ENCODE peak calls at places on chromosome 14, in four cellular contexts. One of them, this sample, is unnamed. For H4K20me1, the result is how much of the 10 kb centered on the place peaks cover.

GRCh38 chr14:37590096-37590809 is 4.8 kb downstream of the FOXA1 start:
- DNase-seq in HepG2: no peak
- DNase-seq in endothelial cell of umbilical vein: no peak
- DNase-seq in OCI-LY7: no peak
- DNase-seq in this sample: no peak

GRCh38 chr14:74737753-74738325 is 24.9 kb downstream of the FCF1 start:
- DNase-seq in endothelial cell of umbilical vein: no peak
- DNase-seq in OCI-LY7: no peak
- DNase-seq in HepG2: no peak
- DNase-seq in this sample: no peak

GRCh38 chr14:69002069-69002468 is 23.0 kb upstream of the ACTN1 start:
- DNase-seq in endothelial cell of umbilical vein: no peak
- DNase-seq in HepG2: peak
- DNase-seq in OCI-LY7: no peak
- DNase-seq in this sample: peak

GRCh38 chr14:76647699-76648298 is 113.5 kb upstream of the VASH1 start:
- DNase-seq in endothelial cell of umbilical vein: peak
- DNase-seq in HepG2: peak
- DNase-seq in OCI-LY7: peak
- DNase-seq in this sample: peak

GRCh38 chr14:65336191-65336591 is 76.3 kb upstream of the FUT8 start:
- DNase-seq in endothelial cell of umbilical vein: no peak
- DNase-seq in HepG2: no peak
- DNase-seq in OCI-LY7: no peak
- DNase-seq in this sample: no peak

GRCh38 chr14:74062809-74063150 is 21.5 kb downstream of the ALDH6A1 start:
- DNase-seq in endothelial cell of umbilical vein: no peak
- DNase-seq in HepG2: no peak
- DNase-seq in OCI-LY7: no peak
- DNase-seq in this sample: peak

GRCh38 chr14:58362798-58363412 is 32.8 kb upstream of the TOMM20L start:
- DNase-seq in OCI-LY7: peak
- DNase-seq in HepG2: peak
- DNase-seq in endothelial cell of umbilical vein: peak
- DNase-seq in this sample: no peak

GRCh38 chr14:60652674-60653387 is 3.6 kb upstream of the SIX1 start:
- DNase-seq in HepG2: no peak
- DNase-seq in endothelial cell of umbilical vein: no peak
- DNase-seq in OCI-LY7: no peak
- DNase-seq in this sample: no peak

GRCh38 chr14:88983755-88984154 is 159.3 kb downstream of the TTC8 start:
- DNase-seq in HepG2: no peak
- DNase-seq in OCI-LY7: no peak
- DNase-seq in endothelial cell of umbilical vein: no peak
- DNase-seq in this sample: no peak

GRCh38 chr14:94307410-94307992 is 14.4 kb upstream of the SERPINA10 start:
- DNase-seq in endothelial cell of umbilical vein: no peak
- DNase-seq in HepG2: peak
- DNase-seq in OCI-LY7: no peak
- DNase-seq in this sample: no peak

GRCh38 chr14:22556021-22556989 is 32.7 kb downstream of the DAD1 start:
- DNase-seq in OCI-LY7: peak
- DNase-seq in HepG2: no peak
- DNase-seq in endothelial cell of umbilical vein: peak
- DNase-seq in this sample: peak

GRCh38 chr14:22559041-22559440 is 30.0 kb downstream of the DAD1 start:
- DNase-seq in endothelial cell of umbilical vein: no peak
- DNase-seq in OCI-LY7: no peak
- DNase-seq in HepG2: no peak
- DNase-seq in this sample: no peak

GRCh38 chr14:22557846-22558220 is 31.2 kb downstream of the DAD1 start:
- DNase-seq in endothelial cell of umbilical vein: no peak
- DNase-seq in HepG2: no peak
- DNase-seq in OCI-LY7: peak
- DNase-seq in this sample: no peak

GRCh38 chr14:22556990-22557623 is 31.9 kb downstream of the DAD1 start:
- DNase-seq in OCI-LY7: peak
- DNase-seq in HepG2: peak
- DNase-seq in endothelial cell of umbilical vein: peak
- DNase-seq in this sample: peak

GRCh38 chr14:22558221-22558913 is 30.7 kb downstream of the DAD1 start:
- DNase-seq in endothelial cell of umbilical vein: no peak
- DNase-seq in OCI-LY7: peak
- DNase-seq in HepG2: peak
- DNase-seq in this sample: no peak
- H4K20me1 ChIP-seq in endothelial cell of umbilical vein: under half
- H4K20me1 ChIP-seq in OCI-LY7: under half
- H4K20me1 ChIP-seq in HepG2: under half
- H4K20me1 ChIP-seq in this sample: under half

DNA sequence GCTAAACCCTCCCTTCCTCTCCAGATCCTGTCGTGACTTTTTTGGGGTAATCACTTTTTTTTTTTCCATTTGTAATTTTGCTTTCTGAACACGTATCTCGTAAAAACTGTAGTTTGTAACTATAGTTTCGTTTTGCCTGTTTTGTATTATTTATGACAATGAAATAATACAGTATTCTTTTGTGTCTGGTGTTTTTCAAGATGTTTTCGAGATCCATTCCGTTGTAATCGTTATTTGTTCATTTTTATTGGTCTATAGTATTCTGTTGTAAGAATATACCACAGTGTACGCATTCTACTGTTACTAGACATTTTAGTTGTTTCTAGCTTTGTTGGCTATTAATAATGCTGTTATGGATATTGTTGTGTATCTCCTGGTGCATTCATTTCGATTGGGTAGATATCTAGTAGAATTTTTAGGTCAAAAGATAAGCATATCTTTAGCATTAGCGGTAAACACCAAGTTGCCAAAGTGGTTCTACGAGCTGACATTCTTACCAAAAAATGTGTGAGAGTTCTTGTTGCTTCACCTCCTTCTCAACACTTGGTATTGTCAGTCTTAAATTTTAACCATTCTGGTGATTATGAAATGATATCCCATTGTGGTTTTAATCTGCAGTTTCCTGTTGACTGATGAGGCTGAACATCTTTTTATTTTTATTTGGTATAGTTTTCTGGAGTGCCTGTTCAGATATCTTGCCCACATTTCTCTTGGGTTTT is 92.3 kb upstream of the EVL start:
- DNase-seq in OCI-LY7: no peak
- DNase-seq in endothelial cell of umbilical vein: peak
- DNase-seq in HepG2: no peak
- DNase-seq in this sample: no peak
- H3K4me2 ChIP-seq in OCI-LY7: peak
- H3K4me2 ChIP-seq in endothelial cell of umbilical vein: peak
- H3K4me2 ChIP-seq in HepG2: peak
- H3K4me2 ChIP-seq in this sample: peak

DNA sequence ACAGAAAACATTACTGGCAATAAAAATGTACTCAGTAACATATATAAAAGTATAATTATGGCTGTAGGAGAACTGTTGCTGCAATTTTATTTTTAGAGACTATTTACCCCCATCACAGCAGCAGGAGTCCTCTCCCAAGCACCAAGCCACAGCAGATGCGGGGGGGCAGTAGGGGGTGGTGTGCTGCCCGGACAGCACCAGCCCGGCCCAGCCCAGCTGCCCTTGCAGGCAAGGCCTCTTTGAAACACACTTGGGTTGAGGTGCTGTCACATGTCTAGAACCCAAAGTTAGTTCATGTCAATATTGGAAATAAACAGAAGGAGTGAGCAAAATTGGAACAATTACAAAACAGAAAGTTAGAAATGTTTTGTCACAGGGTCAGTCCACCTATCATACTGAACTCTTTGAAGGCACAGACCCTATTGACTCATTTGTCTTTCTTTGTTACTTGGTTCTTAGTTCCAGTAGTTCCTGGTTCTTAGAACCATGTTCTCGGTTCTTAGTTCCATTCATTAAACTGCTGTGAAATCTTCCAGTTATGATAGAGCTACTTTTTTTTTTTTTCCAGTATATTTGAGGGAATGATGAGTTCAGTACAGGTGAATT is 22.7 kb downstream of the CCNK start:
- DNase-seq in HepG2: no peak
- DNase-seq in OCI-LY7: no peak
- DNase-seq in endothelial cell of umbilical vein: no peak
- DNase-seq in this sample: no peak
- H4K20me1 ChIP-seq in HepG2: under half
- H4K20me1 ChIP-seq in OCI-LY7: under half
- H4K20me1 ChIP-seq in endothelial cell of umbilical vein: under half
- H4K20me1 ChIP-seq in this sample: under half

GRCh38 chr14:20658246-20658645 is 16.8 kb upstream of the OR6S1 start:
- DNase-seq in HepG2: no peak
- DNase-seq in OCI-LY7: no peak
- DNase-seq in endothelial cell of umbilical vein: no peak
- DNase-seq in this sample: no peak

GRCh38 chr14:20661197-20661596 is 19.7 kb upstream of the OR6S1 start:
- DNase-seq in HepG2: no peak
- DNase-seq in endothelial cell of umbilical vein: no peak
- DNase-seq in OCI-LY7: no peak
- DNase-seq in this sample: no peak

GRCh38 chr14:20662968-20663731 is 21.2 kb upstream of the RNASE4 start:
- DNase-seq in endothelial cell of umbilical vein: peak
- DNase-seq in OCI-LY7: peak
- DNase-seq in HepG2: peak
- DNase-seq in this sample: peak

GRCh38 chr14:20657216-20658211 is 16.0 kb upstream of the OR6S1 start:
- DNase-seq in OCI-LY7: no peak
- DNase-seq in endothelial cell of umbilical vein: no peak
- DNase-seq in HepG2: peak
- DNase-seq in this sample: peak

GRCh38 chr14:20659813-20660395 is 18.4 kb upstream of the OR6S1 start:
- DNase-seq in endothelial cell of umbilical vein: no peak
- DNase-seq in OCI-LY7: no peak
- DNase-seq in HepG2: no peak
- DNase-seq in this sample: no peak
- H3K4me2 ChIP-seq in endothelial cell of umbilical vein: no peak
- H3K4me2 ChIP-seq in OCI-LY7: no peak
- H3K4me2 ChIP-seq in HepG2: no peak
- H3K4me2 ChIP-seq in this sample: no peak

GRCh38 chr14:105252552-105253328 is 4.4 kb downstream of the BTBD6 start:
- DNase-seq in OCI-LY7: no peak
- DNase-seq in endothelial cell of umbilical vein: no peak
- DNase-seq in HepG2: no peak
- DNase-seq in this sample: no peak
- H4K20me1 ChIP-seq in OCI-LY7: under half
- H4K20me1 ChIP-seq in endothelial cell of umbilical vein: under half
- H4K20me1 ChIP-seq in HepG2: under half
- H4K20me1 ChIP-seq in this sample: under half

GRCh38 chr14:21617614-21618013 is 17.1 kb downstream of the OR10G2 start:
- DNase-seq in HepG2: no peak
- DNase-seq in endothelial cell of umbilical vein: no peak
- DNase-seq in OCI-LY7: no peak
- DNase-seq in this sample: no peak
- H3K4me2 ChIP-seq in HepG2: no peak
- H3K4me2 ChIP-seq in endothelial cell of umbilical vein: no peak
- H3K4me2 ChIP-seq in OCI-LY7: no peak
- H3K4me2 ChIP-seq in this sample: no peak

GRCh38 chr14:103543140-103543539 is 14.1 kb downstream of the TRMT61A start:
- DNase-seq in OCI-LY7: no peak
- DNase-seq in endothelial cell of umbilical vein: no peak
- DNase-seq in HepG2: no peak
- DNase-seq in this sample: peak
- H4K20me1 ChIP-seq in OCI-LY7: under half
- H4K20me1 ChIP-seq in endothelial cell of umbilical vein: under half
- H4K20me1 ChIP-seq in HepG2: under half
- H4K20me1 ChIP-seq in this sample: under half

DNA sequence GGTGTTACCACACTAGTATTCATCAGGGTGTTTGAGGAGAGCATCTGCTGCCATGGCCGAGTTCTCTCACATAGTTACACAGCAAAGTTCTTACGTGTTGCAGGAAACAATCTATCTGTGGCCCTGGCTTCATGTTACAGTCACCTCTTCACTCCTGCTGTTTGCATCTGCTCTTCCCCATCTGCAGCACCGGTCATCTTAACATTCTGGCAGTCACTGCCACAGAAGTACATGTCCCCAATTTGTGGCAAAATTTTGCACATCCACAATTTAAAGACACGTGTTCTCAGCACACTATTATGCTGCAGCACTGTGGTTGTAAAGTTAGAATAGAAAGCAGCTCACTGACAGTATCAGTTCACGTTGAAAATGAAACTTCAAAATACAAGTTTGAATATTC is 23.2 kb downstream of the MAPK1IP1L start:
- DNase-seq in HepG2: no peak
- DNase-seq in endothelial cell of umbilical vein: no peak
- DNase-seq in OCI-LY7: peak
- DNase-seq in this sample: no peak
- H3K4me2 ChIP-seq in HepG2: peak
- H3K4me2 ChIP-seq in endothelial cell of umbilical vein: no peak
- H3K4me2 ChIP-seq in OCI-LY7: peak
- H3K4me2 ChIP-seq in this sample: no peak

DNA sequence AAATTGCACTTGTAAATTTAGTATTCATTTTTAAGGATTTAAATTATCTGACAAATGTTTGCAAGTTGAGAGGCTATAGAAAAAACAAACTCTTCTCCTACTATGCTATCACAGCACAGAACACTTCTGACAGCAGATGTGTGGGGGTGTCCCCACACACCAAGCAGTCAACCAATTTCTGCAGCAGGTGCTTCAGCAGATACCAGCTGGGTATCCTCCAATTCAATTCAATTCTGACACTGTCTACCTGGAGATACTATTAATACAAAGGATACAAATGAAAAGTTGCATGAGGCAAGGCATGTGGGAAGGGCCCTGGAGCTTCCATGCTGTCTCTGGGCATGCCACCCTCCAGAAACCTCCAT is 35.1 kb downstream of the PCNX1 start:
- DNase-seq in OCI-LY7: no peak
- DNase-seq in HepG2: no peak
- DNase-seq in endothelial cell of umbilical vein: no peak
- DNase-seq in this sample: no peak
- H4K20me1 ChIP-seq in OCI-LY7: under half
- H4K20me1 ChIP-seq in HepG2: under half
- H4K20me1 ChIP-seq in endothelial cell of umbilical vein: under half
- H4K20me1 ChIP-seq in this sample: under half

DNA sequence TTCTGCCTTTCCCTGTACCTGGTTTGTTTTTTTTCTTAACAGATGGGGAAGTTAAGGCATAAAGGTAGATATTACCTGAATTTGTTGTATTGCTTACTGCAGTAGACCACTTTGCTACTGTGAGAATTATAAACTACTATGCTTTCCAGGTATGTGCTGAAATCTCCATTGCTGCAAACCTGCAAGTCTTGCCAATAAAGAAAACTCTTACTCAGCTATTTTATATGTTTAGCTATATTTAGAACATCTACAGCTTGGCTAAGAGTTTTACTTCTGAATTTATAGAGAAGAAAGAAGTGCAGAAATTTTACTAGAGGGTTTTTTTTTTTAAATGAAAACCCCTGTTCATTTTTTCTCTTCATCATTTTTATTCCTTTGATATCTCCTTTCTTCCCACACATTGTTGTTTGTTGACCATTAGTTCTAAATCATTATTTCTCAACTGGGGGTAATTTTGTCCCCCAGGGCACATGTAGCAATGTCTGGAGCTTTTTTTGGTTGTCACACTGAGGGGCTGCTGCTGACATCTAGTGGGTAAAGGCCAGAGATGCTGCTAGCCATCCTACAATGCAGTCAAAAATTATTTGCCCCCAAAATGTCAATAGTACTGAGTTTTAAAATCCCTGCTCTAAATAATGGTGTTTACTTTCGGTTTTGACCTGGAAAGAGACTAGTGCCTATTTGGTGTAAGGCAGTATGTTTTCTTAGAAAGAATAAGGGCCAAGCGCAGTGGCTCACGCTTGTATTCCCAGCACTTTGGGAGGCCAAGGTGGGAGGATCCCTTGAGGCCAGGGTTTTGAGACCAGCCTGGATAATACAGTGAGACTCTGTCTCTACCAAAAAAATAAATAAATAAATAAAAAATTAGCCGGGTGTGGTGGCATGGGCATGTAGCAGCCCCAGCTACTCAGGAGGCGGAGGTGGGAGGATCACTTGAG is 48.6 kb downstream of the PCNX1 start:
- DNase-seq in OCI-LY7: peak
- DNase-seq in HepG2: peak
- DNase-seq in endothelial cell of umbilical vein: peak
- DNase-seq in this sample: peak
- H3K4me2 ChIP-seq in OCI-LY7: no peak
- H3K4me2 ChIP-seq in HepG2: no peak
- H3K4me2 ChIP-seq in endothelial cell of umbilical vein: no peak
- H3K4me2 ChIP-seq in this sample: no peak

This sample was measured in PC-9.